ENCODE peak calls at places on chromosomes 2 and 18, in six cellular contexts. L, O, D, Q, K and R are unnamed samples.

GRCh38 chr18:79898952-79899608 is 52.4 kb downstream of the SLC66A2 start:
- DNase-seq in L (no peak), O (no peak), D (no peak), Q (no peak), K (peak; percentile 5), R (no peak)

GRCh38 chr2:26017464-26018183 is 16.3 kb upstream of the RAB10 start:
- DNase-seq in L (no peak), O (no peak), D (no peak), Q (no peak), K (no peak), R (no peak)

GRCh38 chr2:120251863-120252206 is 817 bp upstream of the RALB start:
- DNase-seq in L (no peak), O (no peak), D (no peak), Q (no peak), K (no peak), R (no peak)

GRCh38 chr2:105635564-105635963 is 109.1 kb upstream of the NCK2 start:
- DNase-seq in L (no peak), O (no peak), D (no peak), Q (no peak), K (no peak), R (no peak)

GRCh38 chr2:12742891-12743290 is 26.2 kb downstream of the TRIB2 start:
- DNase-seq in L (no peak), O (no peak), D (no peak), Q (no peak), K (no peak), R (no peak)

GRCh38 chr2:46306320-46306719 is 9.1 kb downstream of the EPAS1 start:
- DNase-seq in L (no peak), O (peak; percentile 67), D (no peak), Q (no peak), K (no peak), R (no peak)

GRCh38 chr2:72794572-72794971 is 31.3 kb downstream of the EXOC6B start:
- DNase-seq in L (no peak), O (no peak), D (no peak), Q (no peak), K (no peak), R (no peak)

GRCh38 chr2:57943271-57943670 is 103.3 kb upstream of the VRK2 start:
- DNase-seq in L (no peak), O (no peak), D (no peak), Q (no peak), K (no peak), R (no peak)

GRCh38 chr18:36406805-36407204 is 109.3 kb downstream of the FHOD3 start:
- DNase-seq in L (no peak), O (no peak), D (no peak), Q (no peak), K (no peak), R (no peak)

GRCh38 chr2:215418064-215418963 is 17.6 kb downstream of the FN1 start:
- DNase-seq in L (no peak), O (no peak), D (no peak), Q (no peak), K (no peak), R (no peak)

GRCh38 chr18:26046419-26047077 is 43.9 kb downstream of the SS18 start:
- DNase-seq in L (no peak), O (no peak), D (no peak), Q (no peak), K (no peak), R (no peak)

GRCh38 chr18:63970803-63971191 is 916 bp downstream of the SERPINB8 start:
- DNase-seq in L (no peak), O (no peak), D (no peak), Q (no peak), K (peak; percentile 58), R (peak; percentile 51)

GRCh38 chr18:22691988-22692710 is 241.0 kb upstream of the RBBP8 start:
- DNase-seq in L (no peak), O (no peak), D (no peak), Q (no peak), K (no peak), R (no peak)

GRCh38 chr2:20992201-20992711 is 51.6 kb downstream of the APOB start:
- DNase-seq in L (no peak), O (no peak), D (no peak), Q (no peak), K (no peak), R (no peak)

GRCh38 chr2:44479127-44479887 is 117.6 kb downstream of the CAMKMT start:
- DNase-seq in L (peak; percentile 74), O (peak; percentile 72), D (peak; percentile 13), Q (peak; percentile 17), K (no peak), R (no peak)

GRCh38 chr2:155372969-155373368 is 674.5 kb downstream of the KCNJ3 start:
- DNase-seq in L (no peak), O (peak; percentile 3), D (no peak), Q (no peak), K (no peak), R (no peak)

GRCh38 chr18:62258606-62259005 is 66.5 kb upstream of the TNFRSF11A start:
- DNase-seq in L (no peak), O (no peak), D (no peak), Q (no peak), K (no peak), R (no peak)

GRCh38 chr2:9099341-9099751 is 95.9 kb upstream of the MBOAT2 start:
- DNase-seq in L (no peak), O (no peak), D (no peak), Q (no peak), K (no peak), R (no peak)

GRCh38 chr18:8890957-8891464 is 185.7 kb downstream of the MTCL1 start:
- DNase-seq in L (peak; percentile 68), O (peak; percentile 77), D (no peak), Q (no peak), K (no peak), R (no peak)

GRCh38 chr2:9748586-9748985 is 94.7 kb upstream of the TAF1B start:
- DNase-seq in L (peak; percentile 30), O (no peak), D (peak; percentile 55), Q (no peak), K (no peak), R (no peak)

GRCh38 chr2:29259221-29259620 is 144.0 kb downstream of the CLIP4 start:
- DNase-seq in L (no peak), O (no peak), D (no peak), Q (no peak), K (no peak), R (no peak)

DNA sequence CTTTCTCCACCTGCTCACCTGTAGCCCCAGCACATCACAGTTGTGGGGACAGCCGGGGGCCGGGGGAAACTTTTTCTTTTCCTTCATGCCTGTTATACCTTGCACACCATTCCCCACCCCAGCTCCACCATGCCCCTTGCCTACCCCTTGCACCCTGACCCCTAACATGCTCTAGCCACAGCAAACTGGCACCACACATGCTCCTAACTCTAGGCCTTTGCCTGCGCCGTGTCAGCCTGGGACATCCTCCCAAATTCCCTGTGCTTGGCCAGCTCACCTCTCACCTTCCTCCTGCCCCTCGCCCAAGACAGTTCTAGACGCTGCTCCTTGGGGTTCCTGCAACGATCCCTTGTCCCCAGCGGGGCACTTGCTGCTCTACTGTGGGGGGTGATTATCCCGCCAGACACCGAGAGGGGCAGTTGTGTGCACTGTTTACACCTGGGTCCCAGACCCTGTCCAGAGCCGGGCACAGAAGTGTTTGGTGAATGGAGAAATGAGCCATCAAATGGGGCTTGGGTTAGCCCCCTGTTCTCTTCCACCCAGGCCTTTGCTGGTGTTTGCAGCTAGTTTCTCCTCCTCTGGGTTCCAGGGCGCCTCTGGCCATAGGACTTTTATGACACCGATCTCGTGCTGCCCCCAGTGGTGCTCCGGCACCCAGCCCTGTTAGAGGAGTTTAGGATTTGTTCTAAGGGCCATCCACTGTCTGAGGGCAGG is 129.8 kb downstream of the CTIF start:
- DNase-seq in L (no peak), O (no peak), D (no peak), Q (no peak), K (no peak), R (no peak)
- TF ChIP-seq CTCF in L (no peak), O (peak; percentile 40), D (no peak), Q (no peak), K (no peak), R (no peak)

GRCh38 chr18:58536534-58537271 is 92.2 kb downstream of the ALPK2 start:
- DNase-seq in L (no peak), O (no peak), D (no peak), Q (no peak), K (no peak), R (no peak)
- TF ChIP-seq CTCF in L (no peak), O (no peak), D (no peak), Q (no peak), K (no peak), R (no peak)

GRCh38 chr18:74152906-74153305 is 4.6 kb downstream of the TIMM21 start:
- DNase-seq in L (no peak), O (no peak), D (no peak), Q (no peak), K (no peak), R (no peak)
- TF ChIP-seq CTCF in L (no peak), O (peak; percentile 25), D (no peak), Q (no peak), K (peak; percentile 33), R (peak; percentile 14)

DNA sequence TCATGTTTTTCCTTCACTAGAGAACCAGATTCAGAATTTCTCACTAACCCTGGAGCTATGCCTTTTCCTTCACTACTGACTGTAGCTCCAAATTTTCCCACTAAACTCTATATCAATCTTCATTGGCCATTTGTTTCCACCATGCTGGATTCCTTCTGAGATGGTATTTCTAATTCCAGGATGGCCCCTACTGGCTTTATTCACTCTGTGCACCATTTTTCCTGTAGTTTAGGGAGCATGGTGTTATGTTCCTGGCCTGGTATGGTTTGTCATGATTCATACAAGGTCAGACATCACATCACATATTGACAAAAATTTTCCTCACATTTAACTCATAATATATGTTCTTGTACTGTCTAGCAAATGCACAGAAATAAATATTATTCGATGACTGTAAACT is 229.2 kb upstream of the TFPI start:
- DNase-seq in L (no peak), O (no peak), D (no peak), Q (no peak), K (no peak), R (no peak)
- TF ChIP-seq CTCF in L (no peak), O (no peak), D (no peak), Q (no peak), K (no peak), R (no peak)

DNA sequence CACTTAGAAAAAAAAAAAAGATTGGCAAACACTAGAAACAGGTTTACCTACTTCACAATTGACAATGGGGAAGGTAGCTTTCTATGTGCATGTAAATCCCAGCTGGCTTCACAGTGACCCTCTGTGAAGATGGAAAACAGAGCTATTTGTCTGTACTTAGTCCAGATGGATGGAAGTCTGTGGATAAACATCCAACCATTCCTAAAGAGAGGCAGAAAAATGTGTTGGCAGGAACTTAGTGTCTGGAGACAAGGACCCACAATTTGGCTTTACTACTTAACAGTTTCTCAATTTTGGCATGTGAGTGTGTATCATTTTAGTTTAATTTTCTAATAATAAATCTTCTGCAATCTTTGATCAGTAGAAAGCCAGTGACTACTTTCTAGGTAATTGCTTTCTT is 154.4 kb downstream of the RAD51AP2 start:
- DNase-seq in L (no peak), O (no peak), D (no peak), Q (no peak), K (no peak), R (no peak)
- TF ChIP-seq CTCF in L (no peak), O (no peak), D (no peak), Q (no peak), K (no peak), R (no peak)

GRCh38 chr2:138476940-138477339 is 24.6 kb upstream of the SPOPL start:
- DNase-seq in L (no peak), O (no peak), D (no peak), Q (no peak), K (no peak), R (no peak)
- TF ChIP-seq CTCF in L (no peak), O (no peak), D (no peak), Q (no peak), K (no peak), R (no peak)

GRCh38 chr2:190320696-190321095 is 1.1 kb upstream of the HIBCH start:
- DNase-seq in L (no peak), O (no peak), D (no peak), Q (no peak), K (no peak), R (no peak)
- TF ChIP-seq CTCF in L (no peak), O (no peak), D (no peak), Q (no peak), K (no peak), R (no peak)